ENCODE peak calls at places on chromosome 12, in five cellular contexts. One of them, this sample, is unnamed. For H3K4me1 and H4K20me1, the result is how much of the 10 kb centered on the place peaks cover.

GRCh38 chr12:58794859-58795258 is 125.4 kb downstream of the LRIG3 start:
- DNase-seq in neural progenitor cell: no peak
- DNase-seq in GM23338: no peak
- DNase-seq in endothelial cell of umbilical vein: no peak
- DNase-seq in mammary epithelial cell: peak
- DNase-seq in this sample: no peak

GRCh38 chr12:130031571-130032189 is 127.9 kb upstream of the TMEM132D start:
- DNase-seq in neural progenitor cell: peak
- DNase-seq in GM23338: peak
- DNase-seq in endothelial cell of umbilical vein: peak
- DNase-seq in mammary epithelial cell: no peak
- DNase-seq in this sample: no peak

GRCh38 chr12:93889516-93890202 is 212.5 kb downstream of the CRADD start:
- DNase-seq in neural progenitor cell: no peak
- DNase-seq in GM23338: no peak
- DNase-seq in endothelial cell of umbilical vein: no peak
- DNase-seq in mammary epithelial cell: no peak
- DNase-seq in this sample: no peak

GRCh38 chr12:76398106-76398505 is 49.9 kb upstream of the BBS10 start:
- DNase-seq in neural progenitor cell: no peak
- DNase-seq in GM23338: no peak
- DNase-seq in endothelial cell of umbilical vein: no peak
- DNase-seq in mammary epithelial cell: no peak
- DNase-seq in this sample: no peak

GRCh38 chr12:51907083-51907863 is at the start of gene ACVRL1:
- DNase-seq in neural progenitor cell: peak
- DNase-seq in GM23338: peak
- DNase-seq in endothelial cell of umbilical vein: peak
- DNase-seq in mammary epithelial cell: no peak
- DNase-seq in this sample: peak

GRCh38 chr12:65740873-65741600 is 83.2 kb upstream of the HMGA2 start:
- DNase-seq in neural progenitor cell: peak
- DNase-seq in GM23338: peak
- DNase-seq in endothelial cell of umbilical vein: peak
- DNase-seq in mammary epithelial cell: peak
- DNase-seq in this sample: peak

GRCh38 chr12:50613463-50613862 is 108.7 kb downstream of the DIP2B start:
- DNase-seq in neural progenitor cell: no peak
- DNase-seq in GM23338: peak
- DNase-seq in endothelial cell of umbilical vein: no peak
- DNase-seq in mammary epithelial cell: peak
- DNase-seq in this sample: no peak

GRCh38 chr12:46933947-46934346 is 108.2 kb upstream of the SLC38A4 start:
- DNase-seq in neural progenitor cell: peak
- DNase-seq in GM23338: peak
- DNase-seq in endothelial cell of umbilical vein: peak
- DNase-seq in mammary epithelial cell: peak
- DNase-seq in this sample: peak

GRCh38 chr12:110093631-110094311 is 30.4 kb upstream of the IFT81 start:
- DNase-seq in neural progenitor cell: no peak
- DNase-seq in GM23338: no peak
- DNase-seq in endothelial cell of umbilical vein: no peak
- DNase-seq in mammary epithelial cell: no peak
- DNase-seq in this sample: no peak

GRCh38 chr12:76883826-76884225 is 5.0 kb upstream of the CSRP2 start:
- DNase-seq in neural progenitor cell: no peak
- DNase-seq in GM23338: no peak
- DNase-seq in endothelial cell of umbilical vein: no peak
- DNase-seq in mammary epithelial cell: peak
- DNase-seq in this sample: no peak

GRCh38 chr12:113950873-113951272 is 15.3 kb downstream of the RBM19 start:
- DNase-seq in neural progenitor cell: no peak
- DNase-seq in GM23338: no peak
- DNase-seq in endothelial cell of umbilical vein: no peak
- DNase-seq in mammary epithelial cell: no peak
- DNase-seq in this sample: no peak

DNA sequence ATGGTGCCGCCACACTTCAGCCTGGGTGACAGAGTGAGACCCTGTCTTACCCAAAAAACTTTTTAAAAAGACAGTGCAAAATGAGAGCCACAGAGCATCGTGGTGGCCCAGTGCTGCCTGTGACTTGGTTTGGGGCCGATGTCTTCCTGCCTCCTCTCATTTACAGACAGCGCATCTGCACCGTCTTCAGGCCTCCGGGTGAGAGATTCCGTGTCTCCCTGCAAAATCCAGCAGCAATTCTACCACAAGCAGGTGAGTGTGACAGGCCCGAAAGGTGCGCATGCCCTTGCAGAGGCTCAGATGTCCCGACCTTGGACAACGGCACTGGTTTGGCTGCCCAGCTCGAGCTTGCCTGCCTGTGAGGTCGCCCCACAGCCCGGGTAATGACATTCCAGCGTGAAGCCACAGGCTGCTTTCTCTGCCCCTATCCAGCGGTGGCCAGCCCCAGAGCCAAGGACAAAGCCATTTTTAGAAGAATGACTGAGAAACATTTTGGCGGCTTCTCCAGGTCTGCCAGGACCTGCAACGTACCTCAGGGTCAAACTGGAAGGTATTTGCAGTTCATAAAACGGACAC is 70.3 kb upstream of the RFLNA start:
- DNase-seq in neural progenitor cell: no peak
- DNase-seq in GM23338: no peak
- DNase-seq in endothelial cell of umbilical vein: no peak
- DNase-seq in mammary epithelial cell: no peak
- DNase-seq in this sample: no peak
- TF ChIP-seq CTCF in neural progenitor cell: no peak
- TF ChIP-seq CTCF in GM23338: peak
- TF ChIP-seq CTCF in endothelial cell of umbilical vein: no peak
- TF ChIP-seq CTCF in mammary epithelial cell: no peak
- TF ChIP-seq CTCF in this sample: no peak

GRCh38 chr12:71665109-71665476 is 992 bp downstream of the THAP2 start:
- DNase-seq in neural progenitor cell: no peak
- DNase-seq in GM23338: no peak
- DNase-seq in endothelial cell of umbilical vein: no peak
- DNase-seq in mammary epithelial cell: no peak
- DNase-seq in this sample: peak
- H3K4me1 ChIP-seq in neural progenitor cell: under half
- H3K4me1 ChIP-seq in GM23338: under half
- H3K4me1 ChIP-seq in endothelial cell of umbilical vein: under half
- H3K4me1 ChIP-seq in mammary epithelial cell: under half
- H3K4me1 ChIP-seq in this sample: under half

DNA sequence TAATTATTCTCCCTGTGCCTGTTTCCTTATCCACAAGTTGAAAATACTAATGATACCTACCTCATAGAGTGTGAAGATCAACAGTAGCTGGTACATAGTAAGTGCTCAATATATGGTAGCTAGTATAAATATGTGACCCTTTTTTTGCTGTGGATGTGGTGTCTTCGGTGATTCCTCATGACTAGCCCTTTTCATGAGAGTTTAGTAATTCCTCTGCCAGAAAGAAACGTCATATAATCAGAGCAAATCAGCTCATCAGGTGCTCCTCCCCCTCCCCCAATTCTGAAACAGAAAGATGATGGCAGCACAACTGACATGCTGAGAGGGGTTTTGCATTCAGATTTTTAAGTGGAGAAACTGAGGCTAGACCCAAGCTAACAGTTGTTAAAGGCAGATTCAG is 210.8 kb downstream of the SLC41A2 start:
- DNase-seq in neural progenitor cell: no peak
- DNase-seq in GM23338: no peak
- DNase-seq in endothelial cell of umbilical vein: no peak
- DNase-seq in mammary epithelial cell: no peak
- DNase-seq in this sample: no peak
- H4K20me1 ChIP-seq in neural progenitor cell: under half
- H4K20me1 ChIP-seq in GM23338: under half
- H4K20me1 ChIP-seq in endothelial cell of umbilical vein: under half
- H4K20me1 ChIP-seq in mammary epithelial cell: under half
- H4K20me1 ChIP-seq in this sample: under half

GRCh38 chr12:33876618-33877017 is 145.7 kb upstream of the ALG10 start:
- DNase-seq in neural progenitor cell: no peak
- DNase-seq in GM23338: peak
- DNase-seq in endothelial cell of umbilical vein: no peak
- DNase-seq in mammary epithelial cell: no peak
- DNase-seq in this sample: no peak
- TF ChIP-seq CTCF in neural progenitor cell: peak
- TF ChIP-seq CTCF in GM23338: peak
- TF ChIP-seq CTCF in endothelial cell of umbilical vein: no peak
- TF ChIP-seq CTCF in mammary epithelial cell: peak
- TF ChIP-seq CTCF in this sample: no peak

This sample was measured in osteoblast.